ENCODE peak calls at places on chromosomes 11 and 22, in ten cellular contexts. O is neuronal stem cell; I is endodermal cell; T is uterus; Y is ovary; R is esophagus squamous epithelium; F is CD8-positive, alpha-beta memory T cell; H is fibroblast of lung; K is spleen; S is right lobe of liver. D is an unnamed sample. For H3K4me1, the result is how much of the 10 kb centered on the place peaks cover.

GRCh38 chr11:65657426-65657825 is 5.3 kb downstream of the RELA start:
- DNase-seq in O (no peak), I (no peak), T (no peak), Y (no peak), R (no peak), F (no peak), H (no peak), K (peak), S (no peak), D (no peak)

GRCh38 chr11:96863520-96863919 is 473.7 kb downstream of the JRKL start:
- DNase-seq in O (no peak), I (no peak), T (no peak), Y (no peak), R (no peak), F (no peak), H (no peak), K (no peak), S (peak), D (no peak)

GRCh38 chr11:114276077-114276476 is 20.1 kb upstream of the NNMT start:
- DNase-seq in O (no peak), I (no peak), T (no peak), Y (no peak), R (no peak), F (no peak), H (no peak), K (no peak), S (no peak), D (no peak)

GRCh38 chr11:13118194-13118593 is 109.1 kb downstream of the RASSF10 start:
- DNase-seq in O (no peak), I (no peak), T (no peak), Y (no peak), R (no peak), F (no peak), H (peak), K (no peak), S (no peak), D (no peak)

GRCh38 chr11:112543390-112543789 is 282.7 kb upstream of the PLET1 start:
- DNase-seq in O (no peak), I (no peak), T (no peak), Y (no peak), R (no peak), F (no peak), H (no peak), K (no peak), S (no peak), D (no peak)

GRCh38 chr11:104484784-104485554 is 321.0 kb upstream of the PDGFD start:
- DNase-seq in O (no peak), I (no peak), T (no peak), Y (no peak), R (no peak), F (no peak), H (no peak), K (no peak), S (no peak), D (no peak)

GRCh38 chr22:37157516-37158289 is 8.0 kb upstream of the IL2RB start:
- DNase-seq in O (no peak), I (no peak), T (no peak), Y (no peak), R (no peak), F (no peak), H (peak), K (peak), S (no peak), D (no peak)

GRCh38 chr11:26649884-26650283 is 72.0 kb downstream of the SLC5A12 start:
- DNase-seq in O (peak), I (peak), T (no peak), Y (no peak), R (no peak), F (no peak), H (peak), K (no peak), S (no peak), D (peak)

GRCh38 chr11:68704887-68705286 is 20.5 kb downstream of the GAL start:
- DNase-seq in O (no peak), I (peak), T (no peak), Y (no peak), R (no peak), F (no peak), H (peak), K (no peak), S (no peak), D (no peak)

GRCh38 chr11:106063009-106063408 is 14.1 kb downstream of the KBTBD3 start:
- DNase-seq in O (no peak), I (no peak), T (no peak), Y (no peak), R (no peak), F (no peak), H (no peak), K (no peak), S (no peak), D (no peak)

GRCh38 chr11:576791-577610 is 731 bp downstream of the PHRF1 start:
- DNase-seq in O (no peak), I (no peak), T (no peak), Y (no peak), R (no peak), F (no peak), H (no peak), K (peak), S (peak), D (no peak)

GRCh38 chr11:2541321-2541680 is 96.5 kb downstream of the KCNQ1 start:
- DNase-seq in O (no peak), I (peak), T (no peak), Y (peak), R (no peak), F (no peak), H (no peak), K (no peak), S (no peak), D (no peak)

GRCh38 chr22:28799125-28799833 is 1.1 kb downstream of the XBP1 start:
- DNase-seq in O (no peak), I (no peak), T (peak), Y (peak), R (no peak), F (peak), H (peak), K (no peak), S (no peak), D (no peak)

GRCh38 chr22:32306561-32306960 is 51.1 kb upstream of the RFPL3 start:
- DNase-seq in O (no peak), I (no peak), T (no peak), Y (no peak), R (no peak), F (no peak), H (no peak), K (no peak), S (no peak), D (no peak)

GRCh38 chr11:690738-691633 is 4.0 kb downstream of the DEAF1 start:
- DNase-seq in O (no peak), I (no peak), T (no peak), Y (no peak), R (no peak), F (peak), H (no peak), K (no peak), S (no peak), D (no peak)

GRCh38 chr11:9285850-9286587 is 20.9 kb upstream of the DENND5A start:
- DNase-seq in O (no peak), I (no peak), T (no peak), Y (no peak), R (no peak), F (no peak), H (no peak), K (no peak), S (no peak), D (no peak)

GRCh38 chr22:30777589-30777988 is 82.9 kb downstream of the OSBP2 start:
- DNase-seq in O (no peak), I (no peak), T (no peak), Y (no peak), R (no peak), F (no peak), H (no peak), K (peak), S (no peak), D (no peak)

GRCh38 chr11:131511794-131512193 is 141.4 kb downstream of the NTM start:
- DNase-seq in O (peak), I (peak), T (no peak), Y (no peak), R (no peak), F (no peak), H (no peak), K (no peak), S (no peak), D (peak)

GRCh38 chr22:19291218-19291579 is 320 bp downstream of the CLTCL1 start:
- DNase-seq in O (no peak), I (peak), T (peak), Y (no peak), R (no peak), F (no peak), H (no peak), K (no peak), S (peak), D (no peak)

GRCh38 chr11:61870429-61871039 is 20.8 kb downstream of the FADS3 start:
- DNase-seq in O (no peak), I (no peak), T (no peak), Y (no peak), R (no peak), F (no peak), H (no peak), K (no peak), S (no peak), D (no peak)

GRCh38 chr11:706439-706956 is 467 bp downstream of the EPS8L2 start:
- DNase-seq in O (no peak), I (peak), T (no peak), Y (peak), R (no peak), F (no peak), H (peak), K (no peak), S (no peak), D (no peak)

GRCh38 chr11:36509265-36509664 is 807 bp downstream of the TRAF6 start:
- DNase-seq in O (peak), I (no peak), T (no peak), Y (no peak), R (no peak), F (peak), H (peak), K (no peak), S (no peak), D (no peak)

GRCh38 chr11:102309621-102310541 is 7.4 kb upstream of the BIRC3 start:
- DNase-seq in O (no peak), I (peak), T (no peak), Y (no peak), R (no peak), F (no peak), H (no peak), K (peak), S (no peak), D (peak)

GRCh38 chr22:30159561-30160353 is 79.5 kb downstream of the HORMAD2 start:
- DNase-seq in O (no peak), I (no peak), T (no peak), Y (no peak), R (no peak), F (no peak), H (peak), K (no peak), S (peak), D (no peak)

GRCh38 chr22:20110359-20110985 is 5.4 kb upstream of the RANBP1 start:
- DNase-seq in O (no peak), I (no peak), T (no peak), Y (no peak), R (no peak), F (no peak), H (no peak), K (peak), S (no peak), D (no peak)

GRCh38 chr11:78424334-78425270 is 7.0 kb upstream of the GAB2 start:
- DNase-seq in O (no peak), I (no peak), T (no peak), Y (no peak), R (no peak), F (no peak), H (peak), K (no peak), S (no peak), D (no peak)

GRCh38 chr11:38143852-38144251 is 1545.8 kb upstream of the RAG2 start:
- DNase-seq in O (no peak), I (no peak), T (no peak), Y (no peak), R (no peak), F (no peak), H (no peak), K (no peak), S (no peak), D (no peak)

GRCh38 chr11:102791271-102792036 is 6.5 kb downstream of the MMP1 start:
- DNase-seq in O (no peak), I (no peak), T (no peak), Y (no peak), R (no peak), F (no peak), H (peak), K (no peak), S (no peak), D (no peak)

GRCh38 chr22:30251661-30252226 is 5.2 kb upstream of the LIF start:
- DNase-seq in O (no peak), I (no peak), T (no peak), Y (no peak), R (no peak), F (no peak), H (peak), K (no peak), S (no peak), D (no peak)

GRCh38 chr22:27476729-27477128 is 324.8 kb downstream of the MN1 start:
- DNase-seq in O (no peak), I (no peak), T (no peak), Y (no peak), R (no peak), F (no peak), H (peak), K (no peak), S (no peak), D (no peak)

GRCh38 chr11:82927264-82927880 is 25.8 kb downstream of the DDIAS start:
- DNase-seq in O (peak), I (no peak), T (no peak), Y (no peak), R (no peak), F (peak), H (peak), K (no peak), S (no peak), D (peak)

GRCh38 chr22:32411388-32411787 is 659 bp downstream of the RTCB start:
- DNase-seq in O (no peak), I (peak), T (no peak), Y (no peak), R (no peak), F (no peak), H (peak), K (no peak), S (no peak), D (no peak)

GRCh38 chr11:119907934-119908760 is 179.1 kb upstream of the NECTIN1 start:
- DNase-seq in O (no peak), I (peak), T (no peak), Y (no peak), R (no peak), F (no peak), H (no peak), K (peak), S (no peak), D (no peak)

GRCh38 chr22:39989633-39990032 is 5.1 kb upstream of the FAM83F start:
- DNase-seq in O (no peak), I (no peak), T (no peak), Y (no peak), R (no peak), F (no peak), H (no peak), K (no peak), S (no peak), D (no peak)

GRCh38 chr11:77069336-77069968 is 2.7 kb downstream of the CAPN5 start:
- DNase-seq in O (no peak), I (peak), T (peak), Y (no peak), R (no peak), F (no peak), H (no peak), K (no peak), S (no peak), D (no peak)
- H3K4me1 ChIP-seq in O (under half), I (under half), T (under half), Y (under half), R (under half), F (under half), H (under half), K (half or more), S (under half), D (under half)

GRCh38 chr22:47111626-47112373 is 349.4 kb downstream of the TBC1D22A start:
- DNase-seq in O (no peak), I (no peak), T (peak), Y (peak), R (no peak), F (no peak), H (no peak), K (no peak), S (no peak), D (no peak)

GRCh38 chr22:47112566-47112965 is 350.1 kb downstream of the TBC1D22A start:
- DNase-seq in O (no peak), I (no peak), T (no peak), Y (no peak), R (no peak), F (no peak), H (no peak), K (no peak), S (no peak), D (no peak)

GRCh38 chr22:47113880-47114415 is 351.5 kb downstream of the TBC1D22A start:
- DNase-seq in O (no peak), I (no peak), T (no peak), Y (peak), R (no peak), F (no peak), H (no peak), K (no peak), S (no peak), D (no peak)

GRCh38 chr22:47114813-47115517 is 352.5 kb downstream of the TBC1D22A start:
- DNase-seq in O (no peak), I (no peak), T (no peak), Y (peak), R (no peak), F (no peak), H (no peak), K (no peak), S (no peak), D (no peak)

GRCh38 chr22:47112994-47113879 is 350.8 kb downstream of the TBC1D22A start:
- DNase-seq in O (no peak), I (no peak), T (no peak), Y (peak), R (no peak), F (no peak), H (no peak), K (no peak), S (no peak), D (no peak)
- H3K27ac ChIP-seq in O (no peak), I (no peak), T (no peak), Y (no peak), R (no peak), F (no peak), H (no peak), K (no peak), S (no peak), D (no peak)

GRCh38 chr11:10664511-10664910 is 29.0 kb downstream of the IRAG1 start:
- DNase-seq in O (no peak), I (no peak), T (no peak), Y (no peak), R (no peak), F (no peak), H (no peak), K (no peak), S (no peak), D (no peak)
- H3K4me1 ChIP-seq in O (under half), I (under half), T (under half), Y (under half), R (under half), F (under half), H (under half), K (under half), S (under half), D (under half)

DNA sequence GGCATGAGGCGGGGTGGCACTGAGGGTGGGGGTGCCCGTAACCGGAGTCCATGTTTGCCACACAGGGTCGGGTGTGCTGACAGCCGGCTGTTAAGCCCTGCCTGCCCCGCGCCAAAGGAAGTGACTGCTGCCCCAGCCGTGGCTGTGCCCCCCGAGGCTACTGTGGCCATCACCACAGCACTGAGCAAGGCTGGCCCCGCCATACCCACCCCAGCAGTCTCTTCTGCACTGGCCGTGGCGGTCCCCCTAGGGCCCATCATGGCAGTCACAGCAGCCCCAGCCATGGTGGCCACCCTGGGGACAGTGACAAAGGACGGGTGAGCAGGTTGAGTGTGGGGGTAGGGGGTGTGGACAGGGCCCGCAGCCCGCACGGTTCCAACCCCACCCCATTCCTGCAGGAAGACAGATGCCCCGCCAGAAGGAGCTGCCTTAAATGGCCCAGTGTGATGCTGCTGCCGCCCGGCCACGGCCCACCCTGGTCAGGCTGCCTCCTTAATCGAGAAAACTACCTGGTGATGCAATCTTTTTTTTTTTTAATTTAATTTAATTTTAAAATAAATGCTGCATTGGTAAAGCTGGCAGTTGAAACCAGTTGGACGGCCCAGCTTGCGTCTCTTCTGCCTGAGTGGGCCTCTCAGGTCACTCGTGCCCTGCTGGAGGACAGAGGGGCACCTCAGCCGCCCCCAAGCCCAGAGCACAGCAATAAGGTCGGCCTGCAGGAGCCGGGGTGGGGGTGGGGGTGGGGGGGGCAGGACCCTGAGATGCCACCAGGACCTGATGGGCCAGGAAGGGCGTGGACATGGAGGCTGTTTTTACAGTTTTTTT is 30.8 kb downstream of the SBF1 start:
- DNase-seq in O (no peak), I (no peak), T (no peak), Y (no peak), R (no peak), F (no peak), H (no peak), K (no peak), S (no peak), D (no peak)
- H3K27ac ChIP-seq in O (no peak), I (peak), T (no peak), Y (no peak), R (no peak), F (no peak), H (no peak), K (no peak), S (no peak), D (no peak)

DNA sequence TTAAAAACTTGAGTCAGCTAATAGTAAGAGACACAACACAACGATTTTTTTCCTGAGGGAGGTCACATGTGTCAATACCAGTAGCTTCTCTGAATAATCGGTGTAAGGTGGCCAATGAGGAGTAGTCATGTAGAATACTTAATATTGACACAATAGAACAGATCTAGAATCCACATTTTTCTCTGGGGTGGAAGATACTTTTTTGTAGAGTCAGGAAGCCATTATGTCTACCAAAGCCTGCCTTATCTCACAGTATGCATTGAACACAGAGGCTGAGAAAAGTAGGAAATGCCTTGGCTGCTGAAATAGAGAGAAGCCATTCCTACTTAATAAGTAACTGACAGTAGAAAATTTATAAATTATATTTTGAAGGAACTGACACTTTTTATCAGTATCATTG is 725.0 kb downstream of the METTL15 start:
- DNase-seq in O (no peak), I (no peak), T (no peak), Y (no peak), R (no peak), F (no peak), H (no peak), K (no peak), S (no peak), D (no peak)
- H3K4me1 ChIP-seq in O (under half), I (under half), T (under half), Y (under half), R (under half), F (under half), H (under half), K (under half), S (under half), D (under half)

GRCh38 chr11:122750047-122750446 is 88.3 kb upstream of the CRTAM start:
- DNase-seq in O (no peak), I (no peak), T (no peak), Y (no peak), R (no peak), F (peak), H (no peak), K (no peak), S (no peak), D (no peak)
- H3K27ac ChIP-seq in O (no peak), I (no peak), T (no peak), Y (no peak), R (no peak), F (no peak), H (no peak), K (no peak), S (no peak), D (no peak)

GRCh38 chr11:6733326-6734030 is 38.3 kb downstream of the OR2AG2 start:
- DNase-seq in O (no peak), I (no peak), T (no peak), Y (no peak), R (no peak), F (peak), H (no peak), K (no peak), S (no peak), D (no peak)
- H3K4me1 ChIP-seq in O (under half), I (under half), T (under half), Y (under half), R (under half), F (half or more), H (under half), K (half or more), S (under half), D (under half)

D was measured in iPS DF 6.9.